ENCODE peak calls at places on chromosomes 4 and X, in four cellular contexts. I is NCI-H1092 treated with DMSO at 0.1 percent for 48 hours, N is AG08396, X is endothelial cell. U is an unnamed sample.

GRCh38 chr4:92387459-92388069 is 83.8 kb downstream of the GRID2 start:
- DNase-seq in I (peak; percentile 32), N (peak; percentile 13), X (peak; percentile 7), U (no peak)

GRCh38 chr4:52862605-52863236 is 604 bp downstream of the RASL11B start:
- DNase-seq in I (no peak), N (no peak), X (no peak), U (no peak)

GRCh38 chrX:40402771-40403533 is 177.8 kb upstream of the ATP6AP2 start:
- DNase-seq in I (no peak), N (peak; percentile 50), X (no peak), U (no peak)

GRCh38 chrX:150984164-150984824 is 1.2 kb downstream of the HMGB3 start:
- DNase-seq in I (no peak), N (no peak), X (peak; percentile 7), U (no peak)

GRCh38 chrX:27591938-27592337 is 1.8 kb downstream of the DCAF8L2 start:
- DNase-seq in I (no peak), N (no peak), X (no peak), U (no peak)

GRCh38 chr4:185838104-185838452 is 26.1 kb upstream of the SORBS2 start:
- DNase-seq in I (no peak), N (no peak), X (no peak), U (no peak)

GRCh38 chr4:17771284-17771908 is 10.0 kb downstream of the FAM184B start:
- DNase-seq in I (no peak), N (no peak), X (no peak), U (no peak)

GRCh38 chrX:130048686-130049222 is 61.5 kb downstream of the ELF4 start:
- DNase-seq in I (no peak), N (no peak), X (no peak), U (no peak)

GRCh38 chrX:69523314-69523713 is 19.2 kb downstream of the NALF2 start:
- DNase-seq in I (no peak), N (no peak), X (no peak), U (no peak)

GRCh38 chr4:23001478-23001877 is 308.7 kb downstream of the GBA3 start:
- DNase-seq in I (no peak), N (no peak), X (no peak), U (no peak)

GRCh38 chrX:105945266-105945665 is 93.3 kb downstream of the SERPINA7 start:
- DNase-seq in I (no peak), N (no peak), X (no peak), U (no peak)

GRCh38 chr4:188975271-188975670 is 836.0 kb downstream of the TRIML1 start:
- DNase-seq in I (no peak), N (no peak), X (no peak), U (no peak)

GRCh38 chr4:94897023-94897422 is 139.3 kb downstream of the BMPR1B start:
- DNase-seq in I (no peak), N (no peak), X (no peak), U (no peak)

GRCh38 chr4:47532658-47533057 is 47.6 kb downstream of the ATP10D start:
- DNase-seq in I (no peak), N (no peak), X (no peak), U (no peak)

GRCh38 chrX:147737690-147738089 is 174.0 kb upstream of the FMR1 start:
- DNase-seq in I (no peak), N (no peak), X (no peak), U (no peak)

GRCh38 chr4:70994387-70995099 is 1.1 kb downstream of the DCK start:
- DNase-seq in I (no peak), N (no peak), X (no peak), U (no peak)

GRCh38 chr4:136395212-136395722 is 1137.0 kb downstream of the PCDH18 start:
- DNase-seq in I (no peak), N (no peak), X (no peak), U (no peak)

GRCh38 chr4:113052379-113052951 is 3.0 kb downstream of the ANK2 start:
- DNase-seq in I (no peak), N (no peak), X (no peak), U (no peak)

GRCh38 chr4:161428180-161428965 is 735.4 kb downstream of the FSTL5 start:
- DNase-seq in I (no peak), N (no peak), X (no peak), U (no peak)

GRCh38 chr4:106238819-106239420 is 77.1 kb downstream of the TBCK start:
- DNase-seq in I (peak; percentile 5), N (peak; percentile 43), X (peak; percentile 46), U (no peak)

GRCh38 chr4:123398151-123398802 is 1.7 kb downstream of the SPRY1 start:
- DNase-seq in I (peak; percentile 70), N (peak; percentile 83), X (peak; percentile 82), U (peak; percentile 90)

GRCh38 chr4:83644677-83645639 is 109.0 kb downstream of the GPAT3 start:
- DNase-seq in I (peak; percentile 54), N (peak; percentile 40), X (peak; percentile 44), U (no peak)

GRCh38 chr4:57119054-57119651 is 9.0 kb upstream of the IGFBP7 start:
- DNase-seq in I (no peak), N (peak; percentile 87), X (no peak), U (no peak)

GRCh38 chr4:86380176-86380724 is 20.4 kb upstream of the MAPK10 start:
- DNase-seq in I (peak; percentile 25), N (no peak), X (no peak), U (no peak)

GRCh38 chrX:85381602-85382001 is 2.1 kb upstream of the POF1B start:
- DNase-seq in I (no peak), N (no peak), X (no peak), U (no peak)

GRCh38 chr4:3747582-3747906 is 18.6 kb upstream of the ADRA2C start:
- DNase-seq in I (no peak), N (peak; percentile 47), X (peak; percentile 67), U (no peak)